ENCODE peak calls at places on chromosome 11, in six cellular contexts. K is IMR-90, Y is K562, M is SK-N-SH, I is H1, D is HepG2. G is an unnamed sample.

GRCh38 chr11:109971184-109971523 is 122.0 kb upstream of the ZC3H12C start:
- DNase-seq in K (peak; percentile 84), I (no peak), Y (no peak), M (no peak), D (no peak), G (no peak)

GRCh38 chr11:129191649-129192048 is 476 bp downstream of the ARHGAP32 start:
- DNase-seq in K (no peak), M (no peak), Y (no peak), D (no peak), I (no peak), G (no peak)

GRCh38 chr11:88115828-88116410 is 59.3 kb downstream of the RAB38 start:
- DNase-seq in I (no peak), Y (no peak), K (no peak), M (no peak), D (no peak), G (no peak)

GRCh38 chr11:27468643-27469332 is 3.8 kb downstream of the LGR4 start:
- DNase-seq in Y (no peak), K (peak; percentile 29), I (no peak), D (no peak), M (no peak), G (no peak)

GRCh38 chr11:59417023-59417422 is 9.2 kb downstream of the OR5A2 start:
- DNase-seq in D (no peak), Y (no peak), M (no peak), I (no peak), K (no peak), G (no peak)

GRCh38 chr11:93846411-93846810 is 4.0 kb downstream of the VSTM5 start:
- DNase-seq in K (peak; percentile 64), Y (no peak), M (no peak), D (no peak), I (no peak), G (no peak)

GRCh38 chr11:9529333-9529648 is 44.2 kb upstream of the WEE1 start:
- DNase-seq in K (no peak), Y (peak; percentile 77), D (no peak), M (peak; percentile 66), I (no peak), G (no peak)

GRCh38 chr11:66080055-66080817 is 10.2 kb downstream of the PACS1 start:
- DNase-seq in I (no peak), M (no peak), K (peak; percentile 82), D (peak; percentile 34), Y (peak; percentile 79), G (no peak)

DNA sequence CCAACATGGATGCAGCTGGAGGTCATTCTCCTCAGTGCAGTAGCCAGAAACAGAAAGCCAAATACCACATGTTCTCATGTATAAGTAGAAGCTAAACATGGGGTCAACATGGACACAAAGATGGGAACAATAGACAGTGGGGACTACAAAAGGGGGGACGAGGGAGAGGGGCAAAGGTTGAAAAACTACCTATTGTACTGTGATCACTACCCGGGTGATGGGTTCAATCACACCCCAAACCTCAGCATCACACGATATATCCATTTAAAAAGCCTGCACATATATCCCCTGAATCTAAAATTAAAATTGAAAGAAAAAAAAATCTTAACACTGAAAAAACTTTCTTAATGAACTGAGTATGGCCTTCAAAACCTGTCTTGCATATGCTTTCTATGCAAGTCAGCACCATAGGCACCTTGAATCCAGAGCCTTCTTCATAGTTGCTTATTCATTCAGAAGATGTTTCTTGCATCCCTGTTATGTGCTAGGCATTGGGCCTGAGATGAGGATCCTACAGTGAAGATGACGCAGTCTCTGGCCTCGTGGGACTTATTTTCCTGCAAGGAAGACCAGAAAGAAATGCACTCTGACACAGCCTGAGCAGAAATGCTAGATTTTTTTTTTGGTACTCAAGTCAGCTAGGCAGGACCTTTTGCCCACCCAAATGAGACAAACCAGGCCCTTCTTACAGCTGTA is 20.9 kb downstream of the NNMT start:
- DNase-seq in M (no peak), Y (no peak), D (no peak), I (no peak), K (no peak), G (no peak)
- TF ChIP-seq USF2 in M (no peak), Y (no peak), D (no peak), I (no peak), K (no peak), G (no peak)

GRCh38 chr11:2901854-2902783 is 16.5 kb upstream of the CDKN1C start:
- DNase-seq in K (peak; percentile 87), M (peak; percentile 98), I (peak; percentile 73), D (peak; percentile 90), Y (peak; percentile 98), G (peak; percentile 66)

GRCh38 chr11:2901196-2901796 is 15.7 kb upstream of the CDKN1C start:
- DNase-seq in M (no peak), Y (no peak), I (no peak), D (no peak), K (no peak), G (no peak)

GRCh38 chr11:2904153-2905052 is 18.8 kb upstream of the CDKN1C start:
- DNase-seq in D (no peak), Y (no peak), M (no peak), I (no peak), K (no peak), G (no peak)

GRCh38 chr11:2903672-2904011 is 18.1 kb upstream of the CDKN1C start:
- DNase-seq in I (no peak), D (no peak), Y (no peak), M (no peak), K (no peak), G (no peak)

GRCh38 chr11:2902784-2903671 is 17.5 kb upstream of the CDKN1C start:
- DNase-seq in K (no peak), M (no peak), I (no peak), D (peak; percentile 74), Y (no peak), G (no peak)
- H3K9ac ChIP-seq in K (peak overlapping the region; percentile 78), M (peak overlapping the region; percentile 73), I (no peak overlapping the region), D (peak overlapping the region; percentile 83), Y (peak overlapping the region; percentile 74), G (peak overlapping the region; percentile 82)

GRCh38 chr11:131129474-131129873 is 213.2 kb upstream of the SNX19 start:
- DNase-seq in Y (no peak), I (no peak), M (no peak), D (no peak), K (no peak), G (no peak)
- TF ChIP-seq USF2 in Y (no peak), I (no peak), M (no peak), D (no peak), K (no peak), G (no peak)

GRCh38 chr11:107710301-107710700 is 1.6 kb downstream of the SLN start:
- DNase-seq in D (no peak), K (no peak), M (no peak), I (no peak), Y (no peak), G (no peak)

GRCh38 chr11:107712342-107712741 is 486 bp upstream of the SLN start:
- DNase-seq in M (no peak), I (no peak), K (no peak), Y (no peak), D (no peak), G (no peak)

GRCh38 chr11:107711861-107712260 is at the start of gene SLN:
- DNase-seq in M (no peak), K (no peak), Y (no peak), D (no peak), I (no peak), G (no peak)

GRCh38 chr11:107716884-107717532 is 5.2 kb upstream of the SLN start:
- DNase-seq in D (no peak), M (no peak), Y (no peak), I (no peak), K (no peak), G (no peak)

DNA sequence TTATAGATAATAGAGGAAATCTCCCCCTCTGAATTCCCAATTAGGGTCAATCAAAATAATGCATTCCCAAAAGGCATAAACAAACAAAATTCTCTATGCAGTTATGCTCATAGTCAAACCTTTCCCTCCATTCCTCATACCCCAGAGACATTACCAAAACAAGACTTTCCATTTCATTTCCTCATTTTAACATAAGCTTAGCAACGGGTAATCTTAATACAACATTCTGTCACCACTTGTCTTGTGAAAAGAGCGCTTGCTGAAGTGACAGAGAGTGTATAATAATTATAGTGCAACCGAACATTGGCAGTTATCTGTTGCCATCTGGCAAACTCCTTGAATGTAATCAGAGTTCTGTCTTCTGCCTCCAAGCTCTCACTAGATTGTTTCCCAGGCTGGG is 1.2 kb upstream of the SLN start:
- DNase-seq in M (no peak), I (no peak), D (no peak), Y (no peak), K (no peak), G (no peak)
- H3K9ac ChIP-seq in M (no peak overlapping the region), I (no peak overlapping the region), D (no peak overlapping the region), Y (no peak overlapping the region), K (no peak overlapping the region), G (no peak overlapping the region)

GRCh38 chr11:103364687-103365086 is 255.5 kb downstream of the DYNC2H1 start:
- DNase-seq in K (peak; percentile 16), D (no peak), M (no peak), I (no peak), Y (no peak), G (no peak)

GRCh38 chr11:103370076-103370475 is 260.9 kb downstream of the DYNC2H1 start:
- DNase-seq in I (no peak), D (no peak), K (no peak), M (no peak), Y (no peak), G (no peak)

GRCh38 chr11:103367650-103368049 is 258.4 kb downstream of the DYNC2H1 start:
- DNase-seq in M (no peak), D (no peak), I (no peak), Y (no peak), K (no peak), G (no peak)

GRCh38 chr11:103368151-103368550 is 258.9 kb downstream of the DYNC2H1 start:
- DNase-seq in Y (no peak), D (no peak), I (no peak), M (no peak), K (no peak), G (no peak)
- TF ChIP-seq USF2 in Y (no peak), D (no peak), I (no peak), M (no peak), K (no peak), G (no peak)

DNA sequence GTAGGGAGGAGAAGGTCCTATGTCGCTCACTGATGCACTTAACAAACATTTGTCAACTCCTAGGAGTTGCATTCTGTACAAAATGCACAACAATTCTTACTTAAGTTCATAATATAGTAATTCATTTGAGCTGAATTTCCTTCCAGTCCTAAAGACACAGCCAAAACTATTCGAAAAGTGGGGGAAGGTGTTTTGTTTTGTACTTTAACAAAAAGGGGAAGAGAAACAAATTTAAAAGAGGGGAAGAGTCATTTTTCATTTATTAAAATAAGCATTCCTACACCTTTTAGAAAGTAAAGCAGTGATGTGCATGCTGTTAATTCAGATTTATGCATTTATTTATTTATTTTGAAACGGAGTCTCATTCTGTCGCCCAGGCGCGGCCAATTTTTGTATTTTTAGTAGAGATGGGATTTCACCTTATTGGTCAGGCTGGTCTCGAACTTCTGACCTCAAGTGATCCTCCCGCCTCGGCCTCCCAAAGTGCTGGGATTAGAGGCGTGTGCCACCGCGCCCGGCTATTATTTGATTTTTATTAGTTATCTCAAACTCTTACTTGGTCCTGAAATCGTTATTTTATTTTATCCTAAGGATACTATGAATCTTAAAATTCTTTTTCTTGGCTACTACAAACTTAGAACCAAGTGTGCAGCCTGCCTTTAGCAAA is 1.1 kb upstream of the FANCF start:
- DNase-seq in Y (peak; percentile 7), M (no peak), I (no peak), D (no peak), K (no peak), G (no peak)
- H3K9ac ChIP-seq in Y (peak overlapping the region; percentile 80), M (no peak overlapping the region), I (no peak overlapping the region), D (peak overlapping the region; percentile 83), K (no peak overlapping the region), G (no peak overlapping the region)

G was measured in GM12878.